ENCODE peak calls at places on chromosomes 5 and 9, in four cellular contexts. L is adipocyte, E is GM23248, N is GM23338. C is an unnamed sample.

GRCh38 chr5:84430863-84431663 is 46.4 kb upstream of the EDIL3 start:
- DNase-seq in L (no peak), E (no peak), N (no peak), C (peak; percentile 42)

GRCh38 chr5:61329729-61330128 is 2.3 kb upstream of the ZSWIM6 start:
- DNase-seq in L (peak; percentile 30), E (peak; percentile 34), N (peak; percentile 28), C (peak; percentile 81)

GRCh38 chr9:125439434-125440272 is 178.0 kb downstream of the GAPVD1 start:
- DNase-seq in L (no peak), E (no peak), N (no peak), C (no peak)

GRCh38 chr5:129460951-129461815 is 1.1 kb downstream of the ADAMTS19 start:
- DNase-seq in L (peak; percentile 55), E (peak; percentile 6), N (peak; percentile 82), C (peak; percentile 30)

GRCh38 chr9:5263568-5264218 is 32.5 kb downstream of the INSL4 start:
- DNase-seq in L (no peak), E (peak; percentile 30), N (peak; percentile 60), C (peak; percentile 42)

GRCh38 chr5:124872615-124873014 is 126.2 kb upstream of the ZNF608 start:
- DNase-seq in L (no peak), E (no peak), N (no peak), C (no peak)

GRCh38 chr5:5323551-5323950 is 98.9 kb upstream of the ICE1 start:
- DNase-seq in L (no peak), E (no peak), N (no peak), C (no peak)

GRCh38 chr9:15213249-15213648 is 93.8 kb downstream of the TTC39B start:
- DNase-seq in L (no peak), E (no peak), N (no peak), C (no peak)

GRCh38 chr9:36092509-36093215 is 43.9 kb upstream of the GLIPR2 start:
- DNase-seq in L (no peak), E (no peak), N (peak; percentile 24), C (no peak)

GRCh38 chr5:176157656-176158055 is 80.6 kb upstream of the SIMC1 start:
- DNase-seq in L (no peak), E (peak; percentile 86), N (no peak), C (peak; percentile 66)
- H3K27me3 ChIP-seq in L (no peaks in the 10 kb centered on the region), E (no peaks in the 10 kb centered on the region), N (no peaks in the 10 kb centered on the region), C (no peaks in the 10 kb centered on the region)

GRCh38 chr9:114505187-114506081 is at the start of gene WHRN:
- DNase-seq in L (peak; percentile 98), E (peak; percentile 97), N (peak; percentile 98), C (peak; percentile 69)

GRCh38 chr9:114506082-114506390 is 763 bp upstream of the WHRN start:
- DNase-seq in L (no peak), E (no peak), N (no peak), C (no peak)

GRCh38 chr9:114504341-114505186 is 709 bp downstream of the WHRN start:
- DNase-seq in L (peak; percentile 83), E (peak; percentile 76), N (peak; percentile 78), C (no peak)

GRCh38 chr9:114503522-114504340 is 1.5 kb downstream of the WHRN start:
- DNase-seq in L (no peak), E (no peak), N (no peak), C (no peak)

DNA sequence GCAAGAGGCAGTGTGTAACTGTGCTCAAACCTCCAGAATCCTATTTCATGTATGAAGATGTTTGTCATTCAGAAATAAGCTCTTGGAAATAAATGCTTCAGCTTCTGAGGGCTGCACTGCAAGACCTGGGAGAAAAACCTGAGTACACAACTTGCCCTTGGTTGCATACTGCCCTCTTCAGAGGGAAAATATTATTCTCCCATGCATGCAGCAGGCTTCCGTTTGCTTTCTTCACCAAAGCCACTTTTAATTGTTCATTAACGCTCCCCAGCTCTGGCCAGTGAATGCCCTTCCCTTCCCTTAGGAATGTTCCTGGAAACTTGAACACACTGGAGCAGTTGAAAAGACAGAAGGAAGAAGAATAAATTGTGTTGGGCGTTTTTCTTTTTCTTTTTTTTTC is 2.5 kb upstream of the WHRN start:
- DNase-seq in L (peak; percentile 28), E (peak; percentile 56), N (peak; percentile 49), C (peak; percentile 52)
- H3K27me3 ChIP-seq in L (peaks cover 43% of the 10 kb centered on the region), E (peaks cover 56% of the 10 kb centered on the region), N (peaks cover 29% of the 10 kb centered on the region), C (peaks cover 11% of the 10 kb centered on the region)

GRCh38 chr5:158163836-158164572 is 305.1 kb upstream of the CLINT1 start:
- DNase-seq in L (no peak), E (no peak), N (no peak), C (no peak)
- H3K27me3 ChIP-seq in L (no peaks in the 10 kb centered on the region), E (no peaks in the 10 kb centered on the region), N (no peaks in the 10 kb centered on the region), C (no peaks in the 10 kb centered on the region)

GRCh38 chr5:148229840-148230239 is 8.5 kb upstream of the MARCOL start:
- DNase-seq in L (no peak), E (no peak), N (no peak), C (no peak)
- H3K27me3 ChIP-seq in L (no peaks in the 10 kb centered on the region), E (no peaks in the 10 kb centered on the region), N (no peaks in the 10 kb centered on the region), C (no peaks in the 10 kb centered on the region)

GRCh38 chr9:109162652-109163051 is 4.4 kb downstream of the FRRS1L start:
- DNase-seq in L (no peak), E (no peak), N (no peak), C (no peak)

GRCh38 chr9:109161471-109161870 is 5.6 kb downstream of the FRRS1L start:
- DNase-seq in L (no peak), E (no peak), N (no peak), C (no peak)

GRCh38 chr9:109163194-109163593 is 3.9 kb downstream of the FRRS1L start:
- DNase-seq in L (no peak), E (no peak), N (no peak), C (no peak)

GRCh38 chr9:109166171-109166770 is 778 bp downstream of the FRRS1L start:
- DNase-seq in L (no peak), E (no peak), N (peak; percentile 42), C (no peak)

DNA sequence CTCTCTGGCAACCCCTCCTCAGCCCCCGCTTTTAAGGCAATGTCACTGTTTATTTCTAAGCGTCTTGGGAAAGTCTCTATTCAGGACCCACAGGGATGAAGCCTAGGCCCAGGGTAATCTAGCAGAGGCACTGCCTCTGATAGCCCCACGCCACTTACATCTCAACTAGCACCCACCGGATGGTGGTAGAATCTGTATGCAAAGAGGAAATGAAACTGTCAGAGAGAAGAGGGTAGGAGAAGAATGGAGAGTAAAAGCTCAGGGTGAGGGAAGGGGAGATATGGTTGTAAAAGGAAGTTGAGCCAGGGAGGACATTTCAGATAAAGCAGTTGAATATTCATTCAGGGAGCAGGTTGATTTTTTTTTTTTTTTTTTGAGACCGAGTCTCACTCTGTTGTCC is 3.0 kb downstream of the FRRS1L start:
- DNase-seq in L (no peak), E (no peak), N (no peak), C (no peak)
- H3K27me3 ChIP-seq in L (peaks cover 39% of the 10 kb centered on the region), E (peaks cover 54% of the 10 kb centered on the region), N (peaks cover 37% of the 10 kb centered on the region), C (peaks cover 17% of the 10 kb centered on the region)

DNA sequence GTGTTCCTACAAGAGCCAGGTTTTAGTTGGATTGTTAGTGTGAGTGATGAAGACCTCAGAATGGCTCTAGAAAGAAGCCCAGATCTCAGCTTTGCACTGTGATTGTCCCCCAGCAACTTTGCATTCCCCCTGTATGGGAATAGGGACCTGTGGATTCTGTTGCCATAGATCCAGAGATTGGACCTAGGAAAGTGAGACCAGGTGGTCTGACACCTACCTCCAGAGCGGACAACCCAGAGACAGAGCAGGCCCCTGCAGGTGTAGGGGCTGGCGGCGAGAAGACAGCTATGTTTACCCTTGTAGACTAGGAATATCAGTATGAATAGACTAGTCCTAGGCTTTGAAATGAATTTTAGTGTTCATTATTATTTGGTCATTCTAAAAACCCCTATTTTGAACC is 53.6 kb downstream of the IRF1 start:
- DNase-seq in L (no peak), E (no peak), N (no peak), C (no peak)
- H3K27me3 ChIP-seq in L (no peaks in the 10 kb centered on the region), E (no peaks in the 10 kb centered on the region), N (no peaks in the 10 kb centered on the region), C (no peaks in the 10 kb centered on the region)

DNA sequence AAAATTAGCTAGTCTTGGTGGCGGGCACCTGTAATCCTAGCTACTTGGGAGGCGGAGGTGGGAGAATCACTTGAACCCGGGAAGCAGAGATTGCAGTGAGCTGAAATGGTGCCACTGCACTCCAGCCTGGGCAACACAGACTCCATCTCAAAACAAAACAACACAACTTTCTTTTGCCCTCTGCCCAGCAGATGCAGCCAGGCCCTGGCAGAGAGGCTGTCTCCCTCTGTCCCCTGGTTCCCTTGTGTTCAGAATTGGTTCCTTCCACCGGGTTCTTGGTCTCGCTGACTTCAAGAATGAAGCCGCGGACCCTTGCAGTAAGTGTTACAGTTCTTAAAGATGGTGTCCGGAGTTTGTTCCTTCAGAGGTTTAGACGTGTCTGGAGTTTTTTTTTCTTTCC is 30.2 kb upstream of the CEP72 start:
- DNase-seq in L (no peak), E (no peak), N (no peak), C (no peak)
- H3K27me3 ChIP-seq in L (peaks cover 56% of the 10 kb centered on the region), E (peaks cover 37% of the 10 kb centered on the region), N (no peaks in the 10 kb centered on the region), C (peaks cover 9% of the 10 kb centered on the region)

GRCh38 chr5:149256451-149256850 is 15.2 kb upstream of the AFAP1L1 start:
- DNase-seq in L (peak; percentile 33), E (peak; percentile 51), N (no peak), C (peak; percentile 31)
- H3K27me3 ChIP-seq in L (no peaks in the 10 kb centered on the region), E (no peaks in the 10 kb centered on the region), N (no peaks in the 10 kb centered on the region), C (no peaks in the 10 kb centered on the region)

GRCh38 chr9:108050894-108051293 is 561.3 kb upstream of the KLF4 start:
- DNase-seq in L (no peak), E (no peak), N (no peak), C (no peak)

GRCh38 chr9:108047264-108047663 is 557.7 kb upstream of the KLF4 start:
- DNase-seq in L (no peak), E (no peak), N (no peak), C (peak; percentile 67)

GRCh38 chr9:108049026-108049591 is 559.5 kb upstream of the KLF4 start:
- DNase-seq in L (peak; percentile 92), E (peak; percentile 94), N (no peak), C (peak; percentile 96)

GRCh38 chr9:108048406-108049025 is 558.9 kb upstream of the KLF4 start:
- DNase-seq in L (no peak), E (peak; percentile 15), N (no peak), C (no peak)

GRCh38 chr9:108049671-108050494 is 560.3 kb upstream of the KLF4 start:
- DNase-seq in L (no peak), E (no peak), N (no peak), C (no peak)
- H3K27me3 ChIP-seq in L (no peaks in the 10 kb centered on the region), E (no peaks in the 10 kb centered on the region), N (no peaks in the 10 kb centered on the region), C (no peaks in the 10 kb centered on the region)